ENCODE peak calls at places on chromosome 14, in six cellular contexts. One of them, this sample, is unnamed.

GRCh38 chr14:103816991-103817390 is 30.4 kb downstream of the PPP1R13B start:
- DNase-seq in HFFc6: no peak
- DNase-seq in CD8-positive, alpha-beta T cell: no peak
- DNase-seq in upper lobe of right lung: no peak
- DNase-seq in activated CD8-positive, alpha-beta T cell treated with anti-CD3 and anti-CD28 coated beads for 36 hours: no peak
- DNase-seq in GM12878: no peak
- DNase-seq in this sample: no peak

GRCh38 chr14:53954551-53955233 is 1.9 kb downstream of the BMP4 start:
- DNase-seq in HFFc6: no peak
- DNase-seq in upper lobe of right lung: peak; percentile 69
- DNase-seq in GM12878: no peak
- DNase-seq in CD8-positive, alpha-beta T cell: no peak
- DNase-seq in activated CD8-positive, alpha-beta T cell treated with anti-CD3 and anti-CD28 coated beads for 36 hours: no peak
- DNase-seq in this sample: no peak

GRCh38 chr14:100774164-100774537 is 47.5 kb downstream of the DLK1 start:
- DNase-seq in activated CD8-positive, alpha-beta T cell treated with anti-CD3 and anti-CD28 coated beads for 36 hours: no peak
- DNase-seq in GM12878: no peak
- DNase-seq in CD8-positive, alpha-beta T cell: no peak
- DNase-seq in upper lobe of right lung: no peak
- DNase-seq in HFFc6: no peak
- DNase-seq in this sample: no peak

GRCh38 chr14:47539065-47539464 is 136.3 kb downstream of the MDGA2 start:
- DNase-seq in activated CD8-positive, alpha-beta T cell treated with anti-CD3 and anti-CD28 coated beads for 36 hours: no peak
- DNase-seq in GM12878: no peak
- DNase-seq in upper lobe of right lung: no peak
- DNase-seq in HFFc6: no peak
- DNase-seq in CD8-positive, alpha-beta T cell: no peak
- DNase-seq in this sample: peak; percentile 4

GRCh38 chr14:68669101-68669500 is 123.8 kb downstream of the ZFP36L1 start:
- DNase-seq in activated CD8-positive, alpha-beta T cell treated with anti-CD3 and anti-CD28 coated beads for 36 hours: no peak
- DNase-seq in upper lobe of right lung: peak; percentile 41
- DNase-seq in HFFc6: no peak
- DNase-seq in CD8-positive, alpha-beta T cell: no peak
- DNase-seq in GM12878: no peak
- DNase-seq in this sample: no peak

GRCh38 chr14:103538291-103539055 is 9.5 kb downstream of the TRMT61A start:
- DNase-seq in CD8-positive, alpha-beta T cell: no peak
- DNase-seq in GM12878: no peak
- DNase-seq in activated CD8-positive, alpha-beta T cell treated with anti-CD3 and anti-CD28 coated beads for 36 hours: no peak
- DNase-seq in HFFc6: no peak
- DNase-seq in upper lobe of right lung: no peak
- DNase-seq in this sample: no peak

GRCh38 chr14:74503973-74504335 is 10.4 kb downstream of the ISCA2 start:
- DNase-seq in GM12878: no peak
- DNase-seq in upper lobe of right lung: no peak
- DNase-seq in activated CD8-positive, alpha-beta T cell treated with anti-CD3 and anti-CD28 coated beads for 36 hours: no peak
- DNase-seq in CD8-positive, alpha-beta T cell: no peak
- DNase-seq in HFFc6: no peak
- DNase-seq in this sample: no peak

GRCh38 chr14:101068293-101068957 is 164.9 kb upstream of the RTL1 start:
- DNase-seq in CD8-positive, alpha-beta T cell: no peak
- DNase-seq in HFFc6: no peak
- DNase-seq in upper lobe of right lung: peak; percentile 39
- DNase-seq in activated CD8-positive, alpha-beta T cell treated with anti-CD3 and anti-CD28 coated beads for 36 hours: no peak
- DNase-seq in GM12878: no peak
- DNase-seq in this sample: no peak

GRCh38 chr14:92673601-92674000 is 74.8 kb downstream of the LGMN start:
- DNase-seq in activated CD8-positive, alpha-beta T cell treated with anti-CD3 and anti-CD28 coated beads for 36 hours: no peak
- DNase-seq in CD8-positive, alpha-beta T cell: no peak
- DNase-seq in upper lobe of right lung: peak; percentile 29
- DNase-seq in HFFc6: no peak
- DNase-seq in GM12878: no peak
- DNase-seq in this sample: no peak

GRCh38 chr14:55963295-55963694 is 154.9 kb upstream of the PELI2 start:
- DNase-seq in GM12878: no peak
- DNase-seq in CD8-positive, alpha-beta T cell: no peak
- DNase-seq in HFFc6: no peak
- DNase-seq in activated CD8-positive, alpha-beta T cell treated with anti-CD3 and anti-CD28 coated beads for 36 hours: no peak
- DNase-seq in upper lobe of right lung: no peak
- DNase-seq in this sample: no peak

GRCh38 chr14:72476657-72477499 is 417.0 kb downstream of the DPF3 start:
- DNase-seq in CD8-positive, alpha-beta T cell: peak; percentile 31
- DNase-seq in HFFc6: peak; percentile 85
- DNase-seq in upper lobe of right lung: no peak
- DNase-seq in activated CD8-positive, alpha-beta T cell treated with anti-CD3 and anti-CD28 coated beads for 36 hours: peak; percentile 93
- DNase-seq in GM12878: peak; percentile 100
- DNase-seq in this sample: peak; percentile 79

GRCh38 chr14:97524579-97525319 is 727.6 kb downstream of the VRK1 start:
- DNase-seq in CD8-positive, alpha-beta T cell: no peak
- DNase-seq in HFFc6: no peak
- DNase-seq in GM12878: no peak
- DNase-seq in activated CD8-positive, alpha-beta T cell treated with anti-CD3 and anti-CD28 coated beads for 36 hours: no peak
- DNase-seq in upper lobe of right lung: no peak
- DNase-seq in this sample: no peak

GRCh38 chr14:57390806-57391562 is 598 bp downstream of the NAA30 start:
- DNase-seq in upper lobe of right lung: peak; percentile 76
- DNase-seq in activated CD8-positive, alpha-beta T cell treated with anti-CD3 and anti-CD28 coated beads for 36 hours: peak; percentile 51
- DNase-seq in GM12878: no peak
- DNase-seq in HFFc6: no peak
- DNase-seq in CD8-positive, alpha-beta T cell: peak; percentile 30
- DNase-seq in this sample: peak; percentile 68

GRCh38 chr14:70567791-70568190 is 32.7 kb downstream of the MED6 start:
- DNase-seq in upper lobe of right lung: no peak
- DNase-seq in GM12878: no peak
- DNase-seq in CD8-positive, alpha-beta T cell: no peak
- DNase-seq in HFFc6: peak; percentile 51
- DNase-seq in activated CD8-positive, alpha-beta T cell treated with anti-CD3 and anti-CD28 coated beads for 36 hours: peak; percentile 37
- DNase-seq in this sample: peak; percentile 39

GRCh38 chr14:69013943-69014782 is 35.1 kb upstream of the ACTN1 start:
- DNase-seq in GM12878: no peak
- DNase-seq in HFFc6: no peak
- DNase-seq in activated CD8-positive, alpha-beta T cell treated with anti-CD3 and anti-CD28 coated beads for 36 hours: no peak
- DNase-seq in upper lobe of right lung: peak; percentile 91
- DNase-seq in CD8-positive, alpha-beta T cell: no peak
- DNase-seq in this sample: no peak

GRCh38 chr14:106586098-106586704 is 1059.8 kb downstream of the TMEM121 start:
- DNase-seq in CD8-positive, alpha-beta T cell: peak; percentile 73
- DNase-seq in GM12878: no peak
- DNase-seq in upper lobe of right lung: peak; percentile 69
- DNase-seq in HFFc6: no peak
- DNase-seq in activated CD8-positive, alpha-beta T cell treated with anti-CD3 and anti-CD28 coated beads for 36 hours: peak; percentile 85
- DNase-seq in this sample: peak; percentile 76

GRCh38 chr14:91946313-91947195 is 940 bp downstream of the FBLN5 start:
- DNase-seq in GM12878: no peak
- DNase-seq in activated CD8-positive, alpha-beta T cell treated with anti-CD3 and anti-CD28 coated beads for 36 hours: no peak
- DNase-seq in CD8-positive, alpha-beta T cell: no peak
- DNase-seq in upper lobe of right lung: no peak
- DNase-seq in HFFc6: peak; percentile 47
- DNase-seq in this sample: no peak

GRCh38 chr14:49641697-49642129 is 6.7 kb upstream of the DNAAF2 start:
- DNase-seq in activated CD8-positive, alpha-beta T cell treated with anti-CD3 and anti-CD28 coated beads for 36 hours: no peak
- DNase-seq in GM12878: no peak
- DNase-seq in HFFc6: no peak
- DNase-seq in upper lobe of right lung: no peak
- DNase-seq in CD8-positive, alpha-beta T cell: no peak
- DNase-seq in this sample: no peak

GRCh38 chr14:104291123-104292000 is 153.0 kb downstream of the KIF26A start:
- DNase-seq in HFFc6: no peak
- DNase-seq in upper lobe of right lung: peak; percentile 54
- DNase-seq in CD8-positive, alpha-beta T cell: no peak
- DNase-seq in GM12878: no peak
- DNase-seq in activated CD8-positive, alpha-beta T cell treated with anti-CD3 and anti-CD28 coated beads for 36 hours: no peak
- DNase-seq in this sample: no peak

GRCh38 chr14:93049867-93050331 is 65.8 kb downstream of the ITPK1 start:
- DNase-seq in GM12878: no peak
- DNase-seq in HFFc6: no peak
- DNase-seq in upper lobe of right lung: no peak
- DNase-seq in activated CD8-positive, alpha-beta T cell treated with anti-CD3 and anti-CD28 coated beads for 36 hours: no peak
- DNase-seq in CD8-positive, alpha-beta T cell: no peak
- DNase-seq in this sample: no peak

GRCh38 chr14:26276757-26277156 is 321.1 kb downstream of the NOVA1 start:
- DNase-seq in CD8-positive, alpha-beta T cell: no peak
- DNase-seq in activated CD8-positive, alpha-beta T cell treated with anti-CD3 and anti-CD28 coated beads for 36 hours: no peak
- DNase-seq in HFFc6: no peak
- DNase-seq in GM12878: no peak
- DNase-seq in upper lobe of right lung: no peak
- DNase-seq in this sample: no peak

GRCh38 chr14:48616941-48617340 is 941.5 kb upstream of the MDGA2 start:
- DNase-seq in HFFc6: no peak
- DNase-seq in CD8-positive, alpha-beta T cell: no peak
- DNase-seq in activated CD8-positive, alpha-beta T cell treated with anti-CD3 and anti-CD28 coated beads for 36 hours: no peak
- DNase-seq in GM12878: no peak
- DNase-seq in upper lobe of right lung: no peak
- DNase-seq in this sample: no peak

GRCh38 chr14:103216399-103216798 is 93.1 kb downstream of the TNFAIP2 start:
- DNase-seq in GM12878: no peak
- DNase-seq in HFFc6: no peak
- DNase-seq in upper lobe of right lung: no peak
- DNase-seq in activated CD8-positive, alpha-beta T cell treated with anti-CD3 and anti-CD28 coated beads for 36 hours: no peak
- DNase-seq in CD8-positive, alpha-beta T cell: no peak
- DNase-seq in this sample: no peak

GRCh38 chr14:104864267-104865068 is 600 bp upstream of the CEP170B start:
- DNase-seq in GM12878: no peak
- DNase-seq in HFFc6: no peak
- DNase-seq in CD8-positive, alpha-beta T cell: no peak
- DNase-seq in upper lobe of right lung: peak; percentile 88
- DNase-seq in activated CD8-positive, alpha-beta T cell treated with anti-CD3 and anti-CD28 coated beads for 36 hours: no peak
- DNase-seq in this sample: no peak

GRCh38 chr14:45085004-45085403 is 1.1 kb downstream of the PRPF39 start:
- DNase-seq in upper lobe of right lung: no peak
- DNase-seq in CD8-positive, alpha-beta T cell: no peak
- DNase-seq in HFFc6: peak; percentile 2
- DNase-seq in GM12878: no peak
- DNase-seq in activated CD8-positive, alpha-beta T cell treated with anti-CD3 and anti-CD28 coated beads for 36 hours: no peak
- DNase-seq in this sample: no peak

GRCh38 chr14:89493877-89494634 is 77.0 kb upstream of the FOXN3 start:
- DNase-seq in activated CD8-positive, alpha-beta T cell treated with anti-CD3 and anti-CD28 coated beads for 36 hours: no peak
- DNase-seq in CD8-positive, alpha-beta T cell: no peak
- DNase-seq in HFFc6: no peak
- DNase-seq in upper lobe of right lung: no peak
- DNase-seq in GM12878: peak; percentile 47
- DNase-seq in this sample: peak; percentile 59

GRCh38 chr14:82710257-82710841 is 1176.7 kb upstream of the SEL1L start:
- DNase-seq in HFFc6: peak; percentile 30
- DNase-seq in GM12878: peak; percentile 8
- DNase-seq in activated CD8-positive, alpha-beta T cell treated with anti-CD3 and anti-CD28 coated beads for 36 hours: peak; percentile 56
- DNase-seq in CD8-positive, alpha-beta T cell: no peak
- DNase-seq in upper lobe of right lung: peak; percentile 67
- DNase-seq in this sample: peak; percentile 28

GRCh38 chr14:85252011-85252410 is 277.9 kb upstream of the FLRT2 start:
- DNase-seq in activated CD8-positive, alpha-beta T cell treated with anti-CD3 and anti-CD28 coated beads for 36 hours: no peak
- DNase-seq in CD8-positive, alpha-beta T cell: no peak
- DNase-seq in HFFc6: peak; percentile 67
- DNase-seq in GM12878: no peak
- DNase-seq in upper lobe of right lung: no peak
- DNase-seq in this sample: no peak

GRCh38 chr14:78902010-78902623 is 731.9 kb downstream of the NRXN3 start:
- DNase-seq in CD8-positive, alpha-beta T cell: no peak
- DNase-seq in upper lobe of right lung: no peak
- DNase-seq in GM12878: no peak
- DNase-seq in activated CD8-positive, alpha-beta T cell treated with anti-CD3 and anti-CD28 coated beads for 36 hours: peak; percentile 28
- DNase-seq in HFFc6: peak; percentile 24
- DNase-seq in this sample: no peak

GRCh38 chr14:78904094-78904493 is 733.9 kb downstream of the NRXN3 start:
- DNase-seq in HFFc6: no peak
- DNase-seq in activated CD8-positive, alpha-beta T cell treated with anti-CD3 and anti-CD28 coated beads for 36 hours: no peak
- DNase-seq in CD8-positive, alpha-beta T cell: no peak
- DNase-seq in GM12878: no peak
- DNase-seq in upper lobe of right lung: no peak
- DNase-seq in this sample: no peak
- TF ChIP-seq CTCF in HFFc6: peak; percentile 20
- TF ChIP-seq CTCF in activated CD8-positive, alpha-beta T cell treated with anti-CD3 and anti-CD28 coated beads for 36 hours: no peak
- TF ChIP-seq CTCF in CD8-positive, alpha-beta T cell: no peak
- TF ChIP-seq CTCF in GM12878: no peak
- TF ChIP-seq CTCF in upper lobe of right lung: no peak
- TF ChIP-seq CTCF in this sample: no peak

GRCh38 chr14:32244404-32244803 is 41.3 kb upstream of the RNU6-8 start:
- DNase-seq in GM12878: no peak
- DNase-seq in upper lobe of right lung: no peak
- DNase-seq in activated CD8-positive, alpha-beta T cell treated with anti-CD3 and anti-CD28 coated beads for 36 hours: no peak
- DNase-seq in CD8-positive, alpha-beta T cell: no peak
- DNase-seq in HFFc6: no peak
- DNase-seq in this sample: no peak
- TF ChIP-seq CTCF in GM12878: peak; percentile 43
- TF ChIP-seq CTCF in upper lobe of right lung: no peak
- TF ChIP-seq CTCF in activated CD8-positive, alpha-beta T cell treated with anti-CD3 and anti-CD28 coated beads for 36 hours: no peak
- TF ChIP-seq CTCF in CD8-positive, alpha-beta T cell: no peak
- TF ChIP-seq CTCF in HFFc6: peak; percentile 42
- TF ChIP-seq CTCF in this sample: no peak

DNA sequence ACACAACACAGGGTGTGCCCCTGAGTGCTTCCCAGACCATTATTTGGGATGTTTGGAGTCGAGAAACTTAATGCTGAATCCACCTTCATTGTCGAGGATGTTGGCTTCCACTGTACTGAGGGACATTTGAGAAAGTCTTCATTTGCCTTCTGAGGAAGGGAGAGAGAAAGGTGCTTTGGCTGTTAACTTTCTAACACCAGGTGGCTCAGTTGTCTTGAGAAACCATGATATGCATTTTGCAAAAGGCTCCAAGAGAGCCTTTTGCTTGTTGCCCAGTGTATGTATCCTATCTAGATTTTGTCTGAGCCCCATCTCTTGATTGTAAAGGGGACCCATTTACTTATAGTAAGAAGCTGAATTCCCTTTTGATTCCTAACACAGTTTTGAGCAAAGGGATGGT is 28.6 kb upstream of the NRXN3 start:
- DNase-seq in activated CD8-positive, alpha-beta T cell treated with anti-CD3 and anti-CD28 coated beads for 36 hours: no peak
- DNase-seq in HFFc6: no peak
- DNase-seq in upper lobe of right lung: no peak
- DNase-seq in GM12878: no peak
- DNase-seq in CD8-positive, alpha-beta T cell: no peak
- DNase-seq in this sample: no peak
- TF ChIP-seq CTCF in activated CD8-positive, alpha-beta T cell treated with anti-CD3 and anti-CD28 coated beads for 36 hours: no peak
- TF ChIP-seq CTCF in HFFc6: no peak
- TF ChIP-seq CTCF in upper lobe of right lung: no peak
- TF ChIP-seq CTCF in GM12878: no peak
- TF ChIP-seq CTCF in CD8-positive, alpha-beta T cell: no peak
- TF ChIP-seq CTCF in this sample: no peak

GRCh38 chr14:37340353-37340752 is 142.6 kb downstream of the MIPOL1 start:
- DNase-seq in GM12878: no peak
- DNase-seq in HFFc6: no peak
- DNase-seq in CD8-positive, alpha-beta T cell: no peak
- DNase-seq in activated CD8-positive, alpha-beta T cell treated with anti-CD3 and anti-CD28 coated beads for 36 hours: no peak
- DNase-seq in upper lobe of right lung: no peak
- DNase-seq in this sample: no peak
- TF ChIP-seq CTCF in GM12878: no peak
- TF ChIP-seq CTCF in HFFc6: peak; percentile 22
- TF ChIP-seq CTCF in CD8-positive, alpha-beta T cell: no peak
- TF ChIP-seq CTCF in activated CD8-positive, alpha-beta T cell treated with anti-CD3 and anti-CD28 coated beads for 36 hours: no peak
- TF ChIP-seq CTCF in upper lobe of right lung: no peak
- TF ChIP-seq CTCF in this sample: no peak

This sample was measured in GM13976.